ENCODE peak calls at places on chromosome 16, in ten cellular contexts. Z is psoas muscle, I is fibroblast of villous mesenchyme, Q is foreskin fibroblast, A is ovary, U is colonic mucosa, N is neural progenitor cell, B is BE2C, V is GM12864, S is upper lobe of left lung. H is an unnamed sample.

GRCh38 chr16:8712589-8713361 is 38.4 kb downstream of the ABAT start:
- DNase-seq in Z (no peak), I (no peak), Q (peak), A (no peak), U (no peak), N (peak), B (peak), V (no peak), S (peak), H (peak)

GRCh38 chr16:11248133-11248532 is 7.9 kb downstream of the SOCS1 start:
- DNase-seq in Z (no peak), I (no peak), Q (no peak), A (no peak), U (no peak), N (no peak), B (no peak), V (no peak), S (no peak), H (no peak)

GRCh38 chr16:50496990-50497389 is 51.2 kb upstream of the NKD1 start:
- DNase-seq in Z (no peak), I (no peak), Q (no peak), A (no peak), U (no peak), N (no peak), B (no peak), V (no peak), S (no peak), H (no peak)

GRCh38 chr16:70653809-70654771 is 7.7 kb downstream of the IL34 start:
- DNase-seq in Z (peak), I (peak), Q (peak), A (peak), U (peak), N (peak), B (peak), V (peak), S (peak), H (peak)

GRCh38 chr16:30783280-30784109 is 3.5 kb downstream of the ZNF629 start:
- DNase-seq in Z (no peak), I (no peak), Q (no peak), A (no peak), U (no peak), N (no peak), B (no peak), V (no peak), S (peak), H (no peak)

GRCh38 chr16:48609453-48610023 is 442 bp downstream of the N4BP1 start:
- DNase-seq in Z (peak), I (peak), Q (peak), A (no peak), U (peak), N (peak), B (peak), V (no peak), S (peak), H (peak)

GRCh38 chr16:76970087-76970744 is 220.8 kb upstream of the MON1B start:
- DNase-seq in Z (no peak), I (no peak), Q (peak), A (no peak), U (no peak), N (no peak), B (no peak), V (no peak), S (no peak), H (no peak)

GRCh38 chr16:57617604-57618111 is 10.8 kb upstream of the ADGRG1 start:
- DNase-seq in Z (peak), I (no peak), Q (no peak), A (no peak), U (peak), N (no peak), B (peak), V (no peak), S (no peak), H (no peak)

GRCh38 chr16:11585460-11586374 is 1.0 kb downstream of the LITAF start:
- DNase-seq in Z (peak), I (peak), Q (peak), A (peak), U (peak), N (no peak), B (no peak), V (no peak), S (peak), H (no peak)

GRCh38 chr16:22216191-22216831 is 10.2 kb downstream of the EEF2K start:
- DNase-seq in Z (no peak), I (peak), Q (peak), A (no peak), U (no peak), N (no peak), B (no peak), V (no peak), S (no peak), H (no peak)

GRCh38 chr16:23858496-23859062 is 22.8 kb downstream of the PRKCB start:
- DNase-seq in Z (no peak), I (no peak), Q (no peak), A (no peak), U (no peak), N (no peak), B (no peak), V (no peak), S (no peak), H (no peak)

GRCh38 chr16:47565454-47565853 is 104.3 kb downstream of the PHKB start:
- DNase-seq in Z (peak), I (peak), Q (peak), A (no peak), U (peak), N (no peak), B (no peak), V (peak), S (no peak), H (no peak)

GRCh38 chr16:1863681-1864460 is 8.1 kb downstream of the MEIOB start:
- DNase-seq in Z (no peak), I (peak), Q (peak), A (no peak), U (no peak), N (peak), B (no peak), V (no peak), S (no peak), H (no peak)

GRCh38 chr16:29909398-29909797 is 9.1 kb downstream of the ASPHD1 start:
- DNase-seq in Z (no peak), I (peak), Q (peak), A (no peak), U (no peak), N (no peak), B (no peak), V (no peak), S (no peak), H (no peak)

GRCh38 chr16:2924901-2925820 is 13.4 kb downstream of the FLYWCH1 start:
- DNase-seq in Z (no peak), I (no peak), Q (peak), A (no peak), U (no peak), N (peak), B (no peak), V (no peak), S (peak), H (no peak)

GRCh38 chr16:11133344-11133921 is 122.6 kb downstream of the SOCS1 start:
- DNase-seq in Z (peak), I (peak), Q (peak), A (peak), U (peak), N (no peak), B (no peak), V (no peak), S (no peak), H (no peak)

GRCh38 chr16:69495821-69496220 is 69.9 kb upstream of the NFAT5 start:
- DNase-seq in Z (no peak), I (no peak), Q (no peak), A (no peak), U (no peak), N (no peak), B (peak), V (no peak), S (no peak), H (no peak)

GRCh38 chr16:74771656-74772315 is 2.8 kb downstream of the FA2H start:
- DNase-seq in Z (no peak), I (no peak), Q (no peak), A (no peak), U (no peak), N (no peak), B (no peak), V (peak), S (peak), H (no peak)

GRCh38 chr16:70715113-70715711 is 29.4 kb upstream of the MTSS2 start:
- DNase-seq in Z (peak), I (peak), Q (peak), A (peak), U (peak), N (no peak), B (peak), V (peak), S (peak), H (peak)

GRCh38 chr16:49019826-49020401 is 261.7 kb downstream of the CBLN1 start:
- DNase-seq in Z (no peak), I (no peak), Q (no peak), A (no peak), U (no peak), N (no peak), B (no peak), V (no peak), S (no peak), H (no peak)

GRCh38 chr16:28992496-28992895 is 7.6 kb downstream of the LAT start:
- DNase-seq in Z (no peak), I (no peak), Q (no peak), A (no peak), U (no peak), N (no peak), B (no peak), V (no peak), S (no peak), H (no peak)

GRCh38 chr16:87330646-87331045 is 13.5 kb upstream of the C16orf95 start:
- DNase-seq in Z (peak), I (no peak), Q (no peak), A (no peak), U (no peak), N (no peak), B (no peak), V (no peak), S (peak), H (no peak)

GRCh38 chr16:14307623-14308356 is 236.7 kb downstream of the MRTFB start:
- DNase-seq in Z (peak), I (peak), Q (peak), A (no peak), U (no peak), N (no peak), B (no peak), V (no peak), S (no peak), H (no peak)

GRCh38 chr16:17369441-17369951 is 101.3 kb downstream of the XYLT1 start:
- DNase-seq in Z (peak), I (no peak), Q (no peak), A (no peak), U (peak), N (no peak), B (no peak), V (peak), S (no peak), H (no peak)

GRCh38 chr16:78503501-78504110 is 404.2 kb downstream of the WWOX start:
- DNase-seq in Z (no peak), I (peak), Q (peak), A (no peak), U (peak), N (peak), B (peak), V (peak), S (no peak), H (peak)

GRCh38 chr16:9048302-9048700 is 43.1 kb upstream of the HAPSTR1 start:
- DNase-seq in Z (no peak), I (no peak), Q (peak), A (no peak), U (no peak), N (no peak), B (no peak), V (no peak), S (no peak), H (no peak)

GRCh38 chr16:66928702-66929388 is 3.5 kb upstream of the RRAD start:
- DNase-seq in Z (peak), I (peak), Q (peak), A (no peak), U (no peak), N (peak), B (peak), V (no peak), S (no peak), H (peak)
- TF ChIP-seq CTCF in Z (peak), I (peak), Q (peak), A (no peak), U (peak), N (peak), B (peak), V (peak), S (no peak), H (peak)

DNA sequence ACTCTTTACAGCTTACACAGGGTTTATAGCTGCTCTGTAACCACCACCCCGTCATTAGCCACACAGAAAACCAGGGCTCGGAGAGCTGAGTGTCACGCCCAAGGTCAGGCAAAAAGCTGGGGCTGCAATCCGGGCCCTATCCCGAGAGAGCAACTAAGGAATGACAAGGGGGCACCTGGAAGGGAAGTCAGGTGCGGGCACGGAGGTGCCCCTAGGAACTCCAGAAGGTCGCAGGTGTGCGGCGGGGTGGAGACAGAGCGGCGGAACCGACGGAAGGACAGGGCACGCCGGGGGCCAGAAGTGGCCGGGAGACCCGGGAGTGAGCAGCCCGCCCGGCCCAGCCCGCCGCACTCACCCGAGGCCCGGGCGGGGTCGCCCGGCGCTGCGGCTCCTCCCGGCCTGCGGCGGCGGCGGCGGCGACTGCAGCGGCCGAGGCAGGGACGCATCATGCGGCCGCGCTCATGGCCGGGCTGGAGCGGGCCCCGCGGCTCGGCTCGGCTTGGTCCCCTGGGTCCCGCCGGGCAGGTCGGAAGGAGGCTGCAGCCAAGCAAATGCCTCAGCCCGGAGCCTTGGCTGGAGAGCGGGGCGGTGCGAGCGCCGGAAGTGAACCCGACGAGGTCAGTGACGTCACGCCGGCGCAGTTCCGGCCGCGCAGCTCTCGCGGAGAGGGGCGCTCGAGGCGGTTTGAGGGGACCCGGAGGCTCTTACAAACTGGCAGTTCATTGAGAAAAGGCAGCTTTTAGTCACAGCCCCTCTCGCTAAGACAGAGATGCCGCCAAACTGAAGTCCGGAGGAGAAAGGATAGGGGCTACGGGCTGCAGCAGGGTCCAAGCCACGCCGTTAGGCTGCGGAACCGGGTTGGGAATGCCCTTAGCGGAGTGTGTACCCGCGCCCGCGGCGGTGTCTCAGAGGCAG is at the start of gene ZDHHC7:
- DNase-seq in Z (peak), I (peak), Q (peak), A (peak), U (peak), N (peak), B (peak), V (peak), S (peak), H (peak)
- H3K4me3 ChIP-seq in Z (peak), I (peak), Q (peak), A (peak), U (peak), N (peak), B (peak), V (peak), S (peak), H (peak)

GRCh38 chr16:86252596-86252995 is 257.7 kb upstream of the FOXF1 start:
- DNase-seq in Z (no peak), I (peak), Q (peak), A (no peak), U (peak), N (peak), B (peak), V (no peak), S (no peak), H (peak)
- TF ChIP-seq CTCF in Z (no peak), I (peak), Q (peak), A (no peak), U (no peak), N (peak), B (peak), V (peak), S (no peak), H (peak)

DNA sequence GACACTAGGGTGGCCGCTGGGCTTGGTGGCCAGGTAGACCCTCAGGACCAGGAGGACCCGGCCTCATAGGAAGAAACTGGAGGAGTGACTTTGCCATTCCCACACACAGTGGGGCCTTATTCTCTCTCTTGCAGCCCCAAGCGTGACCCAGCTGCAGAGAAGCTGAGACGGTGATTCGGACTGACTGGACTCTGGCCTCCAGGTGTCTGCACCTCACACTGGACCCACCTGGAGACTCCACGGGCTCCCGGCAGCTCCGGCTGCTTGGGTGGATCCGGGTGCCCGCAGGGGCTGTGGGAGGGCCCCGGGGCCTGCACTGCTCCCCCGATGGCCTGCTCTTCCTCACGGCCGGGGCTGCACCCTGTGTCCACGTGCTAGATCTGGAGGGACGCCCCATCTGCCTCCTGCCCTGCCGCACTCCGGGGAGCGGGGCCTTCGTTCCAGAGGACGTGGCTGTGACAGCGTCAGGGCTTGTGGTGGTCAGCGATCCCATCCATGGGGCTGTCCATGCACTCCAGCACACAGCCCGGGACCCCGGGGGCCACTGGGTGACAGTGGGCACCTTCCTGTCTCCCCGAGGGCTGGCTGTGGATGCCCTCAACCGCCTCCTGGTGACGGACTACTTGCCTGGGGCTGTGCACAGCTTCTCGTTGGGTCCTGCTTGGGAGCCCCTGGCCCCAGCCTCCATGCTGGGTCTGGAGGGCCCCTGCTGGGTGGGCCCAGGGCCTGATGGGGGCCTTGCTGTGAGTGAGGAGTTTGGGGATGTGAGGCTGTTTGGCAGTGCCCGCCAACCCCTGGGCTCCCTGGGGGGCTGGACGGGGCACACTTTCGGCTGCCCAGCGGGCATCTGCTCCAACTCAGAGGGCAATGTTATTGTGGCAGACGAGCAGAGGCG is 804 bp downstream of the NHLRC4 start:
- DNase-seq in Z (no peak), I (no peak), Q (no peak), A (no peak), U (no peak), N (no peak), B (no peak), V (no peak), S (peak), H (no peak)
- H3K4me3 ChIP-seq in Z (peak), I (peak), Q (peak), A (no peak), U (peak), N (no peak), B (peak), V (no peak), S (peak), H (no peak)

H was measured in WERI-Rb-1.